ENCODE peak calls at places on chromosome 19, in five cellular contexts. G, Z, C, X and Q are unnamed samples. For H3K27me3 and H3K4me1, the result is how much of the 10 kb centered on the place peaks cover.

GRCh38 chr19:18939922-18940775 is 868 bp downstream of the HOMER3 start:
- DNase-seq in C (peak), X (peak), G (peak), Z (peak), Q (no peak)

GRCh38 chr19:44803442-44804428 is 5.2 kb upstream of the BCAM start:
- DNase-seq in X (no peak), G (no peak), C (no peak), Z (peak), Q (no peak)

GRCh38 chr19:10305139-10305806 is 4.3 kb downstream of the ZGLP1 start:
- DNase-seq in Z (no peak), G (no peak), X (peak), C (no peak), Q (no peak)

GRCh38 chr19:17711851-17712250 is 7.4 kb upstream of the MAP1S start:
- DNase-seq in Z (peak), C (no peak), X (no peak), G (no peak), Q (no peak)

GRCh38 chr19:3012522-3013260 is 16.4 kb downstream of the TLE2 start:
- DNase-seq in Z (no peak), G (no peak), X (no peak), C (no peak), Q (no peak)

GRCh38 chr19:48812094-48812929 is 1.5 kb upstream of the BCAT2 start:
- DNase-seq in G (peak), X (peak), C (peak), Z (peak), Q (no peak)

GRCh38 chr19:44903602-44904425 is 1.8 kb upstream of the APOE start:
- DNase-seq in Z (peak), G (peak), X (no peak), C (peak), Q (no peak)

GRCh38 chr19:45075215-45076028 is 856 bp downstream of the ZNF296 start:
- DNase-seq in C (peak), X (no peak), Z (peak), G (peak), Q (no peak)

GRCh38 chr19:56161534-56161933 is 14.3 kb upstream of the GALP start:
- DNase-seq in Z (no peak), C (no peak), X (no peak), G (no peak), Q (no peak)

GRCh38 chr19:46746281-46746965 is at the start of gene STRN4:
- DNase-seq in G (no peak), Z (peak), X (no peak), C (peak), Q (no peak)

GRCh38 chr19:52369463-52370340 is at the start of gene ZNF880:
- DNase-seq in C (peak), G (peak), Z (peak), X (peak), Q (peak)

GRCh38 chr19:4373601-4374441 is 26.5 kb downstream of the SH3GL1 start:
- DNase-seq in G (peak), Z (no peak), C (peak), X (no peak), Q (no peak)

GRCh38 chr19:32919365-32919764 is 49.8 kb upstream of the SLC7A9 start:
- DNase-seq in C (no peak), X (no peak), G (no peak), Z (no peak), Q (no peak)

GRCh38 chr19:44689290-44690130 is 9.4 kb upstream of the CEACAM16 start:
- DNase-seq in Z (peak), X (peak), G (peak), C (peak), Q (peak)

GRCh38 chr19:27393591-27393990 is 1819.4 kb downstream of the UQCRFS1 start:
- DNase-seq in C (no peak), X (no peak), Z (no peak), G (no peak), Q (no peak)

GRCh38 chr19:18995804-18996241 is 37.5 kb downstream of the SUGP2 start:
- DNase-seq in Z (peak), C (peak), X (peak), G (no peak), Q (peak)

GRCh38 chr19:49546825-49547565 is 19.2 kb downstream of the RCN3 start:
- DNase-seq in C (peak), Z (peak), G (peak), X (peak), Q (no peak)

GRCh38 chr19:3198901-3199700 is 13.4 kb downstream of the NCLN start:
- DNase-seq in X (no peak), Z (no peak), G (no peak), C (no peak), Q (no peak)

GRCh38 chr19:43470288-43470687 is 4.9 kb upstream of the LYPD3 start:
- DNase-seq in X (peak), Z (peak), G (no peak), C (no peak), Q (no peak)

GRCh38 chr19:21586341-21587116 is 81.1 kb downstream of the ZNF429 start:
- DNase-seq in Z (peak), C (peak), X (no peak), G (no peak), Q (no peak)

GRCh38 chr19:28330831-28331230 is 882.1 kb downstream of the UQCRFS1 start:
- DNase-seq in Z (no peak), C (no peak), X (peak), G (no peak), Q (no peak)

GRCh38 chr19:46081928-46082727 is 41.3 kb upstream of the IGFL4 start:
- DNase-seq in Z (peak), C (no peak), X (peak), G (no peak), Q (peak)

GRCh38 chr19:48616041-48616436 is 1.2 kb upstream of the FAM83E start:
- DNase-seq in C (no peak), G (peak), X (no peak), Z (no peak), Q (no peak)

GRCh38 chr19:42224940-42225717 is 5.0 kb downstream of the ZNF526 start:
- DNase-seq in G (no peak), X (no peak), C (no peak), Z (no peak), Q (no peak)

GRCh38 chr19:48969276-48970138 is 4.4 kb downstream of the FTL start:
- DNase-seq in Z (no peak), G (no peak), X (no peak), C (no peak), Q (no peak)

GRCh38 chr19:29497686-29498436 is 27.9 kb upstream of the VSTM2B start:
- DNase-seq in C (no peak), G (peak), X (no peak), Z (no peak), Q (no peak)

GRCh38 chr19:4066682-4067395 is at the start of gene ZBTB7A:
- DNase-seq in C (peak), G (peak), X (peak), Z (peak), Q (no peak)

GRCh38 chr19:44005968-44006367 is 3.2 kb downstream of the ZNF230 start:
- DNase-seq in X (no peak), Z (peak), G (no peak), C (no peak), Q (no peak)

GRCh38 chr19:13846533-13847032 is 30.4 kb upstream of the NANOS3 start:
- DNase-seq in C (peak), G (peak), X (peak), Z (peak), Q (no peak)

GRCh38 chr19:17863520-17864182 is 3.9 kb downstream of the RPL18A start:
- DNase-seq in C (no peak), G (no peak), X (no peak), Z (peak), Q (no peak)

GRCh38 chr19:49497047-49497789 is 984 bp downstream of the RPS11 start:
- DNase-seq in Z (peak), C (peak), G (no peak), X (no peak), Q (no peak)

GRCh38 chr19:5395541-5395940 is 54.9 kb upstream of the PTPRS start:
- DNase-seq in X (no peak), C (no peak), Z (no peak), G (no peak), Q (no peak)
- H3K27me3 ChIP-seq in X (half or more), C (half or more), Z (under half), G (under half), Q (under half)

DNA sequence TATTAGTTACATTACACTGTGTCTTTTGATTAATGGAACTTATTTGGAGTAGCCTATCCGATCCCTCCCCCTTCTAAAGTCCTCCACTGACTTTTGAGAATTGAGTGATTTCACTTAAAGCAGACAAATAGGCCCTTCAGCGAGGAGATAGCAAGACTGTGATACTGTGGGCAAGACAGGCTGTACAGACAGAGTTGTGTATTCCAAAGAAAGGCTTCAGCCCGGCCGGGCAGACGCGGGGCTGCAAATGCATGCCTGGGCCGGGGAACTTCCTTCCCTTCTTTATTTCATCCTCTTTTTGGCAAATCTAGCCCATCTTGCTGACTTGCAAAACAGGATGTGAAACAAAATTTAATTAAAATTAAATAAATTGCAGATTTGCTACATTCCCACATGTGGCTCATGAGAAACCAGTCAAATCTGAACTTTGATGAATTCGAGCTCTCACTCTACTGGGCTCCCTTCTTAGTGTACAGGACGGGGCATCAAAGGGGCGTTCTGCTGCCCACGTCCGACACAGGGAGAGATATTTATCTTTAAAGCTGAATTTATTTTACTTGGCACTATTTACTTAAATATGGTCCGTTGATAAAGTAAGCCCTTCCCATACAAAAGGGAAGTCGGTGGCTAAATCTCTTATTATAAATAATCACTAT is 314.9 kb downstream of the ZNF536 start:
- DNase-seq in G (no peak), C (no peak), Z (no peak), X (no peak), Q (no peak)
- H3K4me1 ChIP-seq in G (under half), C (under half), Z (under half), X (under half), Q (under half)

GRCh38 chr19:35862528-35862927 is 5.8 kb downstream of the KIRREL2 start:
- DNase-seq in C (no peak), Z (no peak), G (no peak), X (no peak), Q (no peak)

GRCh38 chr19:35863018-35863417 is 5.4 kb upstream of the APLP1 start:
- DNase-seq in X (no peak), G (no peak), Z (no peak), C (no peak), Q (no peak)

GRCh38 chr19:35860818-35861639 is 4.3 kb downstream of the KIRREL2 start:
- DNase-seq in X (no peak), C (no peak), G (no peak), Z (peak), Q (peak)

GRCh38 chr19:35860436-35860817 is 3.7 kb downstream of the KIRREL2 start:
- DNase-seq in Z (no peak), X (no peak), G (no peak), C (no peak), Q (no peak)

GRCh38 chr19:35861640-35862160 is 5.0 kb downstream of the KIRREL2 start:
- DNase-seq in X (no peak), Z (no peak), C (no peak), G (no peak), Q (no peak)
- H3K27me3 ChIP-seq in X (under half), Z (under half), C (half or more), G (under half), Q (under half)

GRCh38 chr19:40799558-40800338 is 757 bp downstream of the EGLN2 start:
- DNase-seq in C (peak), Z (no peak), G (no peak), X (no peak), Q (no peak)

GRCh38 chr19:40798997-40799557 is at the start of gene EGLN2:
- DNase-seq in C (no peak), G (no peak), Z (no peak), X (no peak), Q (no peak)

GRCh38 chr19:40797166-40797962 is 1.6 kb upstream of the EGLN2 start:
- DNase-seq in G (no peak), X (no peak), C (no peak), Z (peak), Q (no peak)

GRCh38 chr19:40797963-40798222 is 1.1 kb upstream of the EGLN2 start:
- DNase-seq in Z (no peak), G (no peak), X (no peak), C (no peak), Q (no peak)

DNA sequence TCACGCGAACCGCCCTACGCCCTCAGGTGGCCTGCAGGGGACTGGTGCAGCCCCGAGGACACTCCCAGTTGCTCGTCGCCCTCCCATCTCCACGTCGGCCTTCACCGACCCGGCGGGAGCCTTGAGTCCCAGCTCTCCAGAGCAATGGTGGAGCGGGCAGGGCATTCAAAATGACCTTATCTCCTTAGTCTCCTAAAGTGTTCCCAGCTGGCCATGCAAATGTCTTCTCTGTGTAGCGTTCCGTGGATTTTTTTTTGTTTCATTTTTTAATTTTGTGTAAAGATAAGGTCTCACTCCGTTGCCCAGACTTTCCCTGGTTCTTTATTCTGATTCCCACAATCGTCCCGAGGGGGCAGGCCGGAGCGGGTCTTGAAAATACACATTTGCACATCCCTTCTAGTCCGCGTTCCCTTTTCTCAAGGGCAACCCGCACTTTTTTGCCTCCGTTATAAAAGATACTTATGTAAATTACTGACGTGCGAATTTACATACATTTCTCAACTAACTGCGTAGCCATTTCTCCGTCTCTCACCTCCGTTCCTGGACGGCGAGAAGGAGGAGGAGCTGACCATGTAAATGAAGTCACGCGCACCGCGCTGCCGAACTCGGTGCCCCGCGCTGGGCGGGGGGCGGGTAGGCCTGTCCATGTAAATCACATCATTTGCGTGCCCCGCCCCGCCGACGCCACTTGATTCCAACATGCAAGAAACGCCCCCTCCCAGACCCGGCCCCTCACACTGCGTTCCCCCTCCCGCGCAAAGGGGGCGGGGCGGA is 581 bp upstream of the EGLN2 start:
- DNase-seq in C (peak), Z (peak), X (peak), G (peak), Q (peak)
- H3K4me1 ChIP-seq in C (under half), Z (under half), X (under half), G (under half), Q (under half)

GRCh38 chr19:16213076-16213475 is 15.4 kb downstream of the AP1M1 start:
- DNase-seq in G (no peak), X (no peak), Z (no peak), C (no peak), Q (no peak)
- H3K27me3 ChIP-seq in G (under half), X (under half), Z (under half), C (under half), Q (under half)

DNA sequence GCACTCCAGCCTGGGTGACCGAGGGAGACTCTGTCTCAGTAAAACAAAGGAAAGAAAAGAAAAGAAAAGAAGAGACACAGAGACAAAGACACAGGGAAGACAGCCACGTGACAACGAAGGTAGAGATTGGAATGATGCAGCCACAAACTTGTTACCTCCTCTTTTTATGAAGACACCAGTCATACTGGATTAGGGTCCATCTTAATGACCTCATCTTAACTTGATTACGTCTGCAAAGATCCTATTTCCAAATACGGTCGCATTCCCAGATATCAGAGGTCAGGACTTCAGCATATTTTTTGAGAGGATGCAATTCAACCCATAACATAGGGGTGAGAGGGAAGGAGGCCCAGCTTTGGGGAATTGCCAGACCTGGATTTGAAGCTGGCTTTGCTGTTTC is 4.1 kb downstream of the ZNRF4 start:
- DNase-seq in X (no peak), G (no peak), Z (no peak), C (no peak), Q (no peak)
- H3K4me1 ChIP-seq in X (under half), G (under half), Z (under half), C (under half), Q (under half)

GRCh38 chr19:1449467-1450442 is at the start of gene APC2:
- DNase-seq in X (no peak), Z (peak), G (no peak), C (no peak), Q (no peak)

GRCh38 chr19:1453525-1454371 is 3.8 kb downstream of the APC2 start:
- DNase-seq in G (no peak), X (no peak), Z (no peak), C (no peak), Q (no peak)

GRCh38 chr19:1452802-1453524 is 3.0 kb downstream of the APC2 start:
- DNase-seq in C (no peak), Z (no peak), X (no peak), G (no peak), Q (no peak)

GRCh38 chr19:1450735-1451669 is 1.1 kb downstream of the APC2 start:
- DNase-seq in C (no peak), Z (no peak), X (no peak), G (no peak), Q (no peak)

DNA sequence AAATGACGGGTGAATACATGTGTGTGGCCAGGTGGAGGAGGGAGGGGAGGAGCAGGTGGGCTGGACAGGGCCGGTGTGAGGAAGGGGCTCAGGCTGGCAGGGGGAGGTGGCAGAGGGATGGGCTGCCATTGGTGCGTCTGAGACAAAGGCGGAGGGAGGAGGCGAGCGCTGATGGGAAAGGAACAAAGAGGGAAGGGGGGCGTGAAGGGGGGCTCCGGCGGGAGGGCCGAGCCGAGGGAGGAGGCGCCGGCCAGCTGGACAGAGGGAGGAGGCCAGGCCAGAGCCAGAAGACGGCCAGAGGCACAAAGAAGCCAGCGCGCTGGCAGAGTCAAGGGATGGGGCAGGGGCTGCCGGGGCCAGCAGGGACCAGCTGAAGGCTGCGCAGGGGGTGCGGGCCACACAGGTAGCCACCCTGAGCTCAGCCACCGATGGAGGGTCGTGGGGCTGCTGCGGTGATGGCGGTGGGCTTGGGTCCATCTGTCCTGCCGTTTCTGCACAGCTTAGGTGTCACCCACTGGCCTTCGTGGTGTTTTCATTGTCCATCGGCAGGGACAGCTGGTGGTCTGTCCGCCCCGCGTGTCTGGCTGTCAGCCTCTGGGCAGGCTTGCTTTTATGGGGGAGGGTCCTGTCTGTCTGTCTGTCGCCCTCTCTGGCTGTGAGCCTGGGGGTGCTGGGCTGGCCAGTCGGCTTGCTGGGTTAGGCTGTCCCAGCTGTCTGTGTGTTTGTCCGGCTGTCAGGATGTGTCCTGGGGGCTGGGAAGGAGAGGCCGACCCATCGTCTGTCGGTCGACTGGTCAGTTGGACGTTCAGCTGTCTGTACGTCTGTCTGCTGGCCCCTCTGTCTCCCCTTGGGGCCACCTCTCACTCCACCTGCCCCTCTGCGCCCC is 2.2 kb downstream of the APC2 start:
- DNase-seq in Z (no peak), C (no peak), G (no peak), X (no peak), Q (no peak)
- H3K27me3 ChIP-seq in Z (under half), C (half or more), G (under half), X (under half), Q (under half)

DNA sequence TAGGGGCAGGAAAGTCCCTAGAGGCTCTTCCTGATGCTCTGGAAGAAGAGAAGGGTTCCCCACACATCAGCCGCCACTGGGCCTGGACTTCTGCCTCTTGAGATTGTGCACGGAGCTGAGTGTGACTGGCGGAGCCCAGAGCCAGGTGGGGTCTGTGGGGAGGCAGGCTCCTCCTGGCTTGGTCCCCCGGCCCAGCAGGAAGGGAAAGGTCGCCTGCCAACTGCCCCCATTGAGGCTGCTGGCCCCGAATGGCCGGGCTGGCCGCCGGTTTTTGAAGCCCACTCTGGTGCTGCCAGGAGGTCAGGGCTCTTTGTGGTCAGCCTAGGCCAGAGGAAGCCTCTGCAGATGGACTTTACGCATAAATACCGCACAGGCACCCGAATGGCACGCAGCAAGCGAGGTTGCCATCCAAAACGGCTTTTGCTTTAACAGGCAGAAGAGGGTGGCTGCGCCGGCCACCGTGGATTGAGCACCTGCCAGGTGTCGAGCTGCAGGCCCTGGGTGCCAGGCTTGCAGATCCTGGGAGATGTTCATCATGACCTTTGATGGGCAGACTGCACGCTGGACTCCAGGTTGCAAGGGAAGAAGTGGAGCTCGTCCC is 5.0 kb downstream of the DAZAP1 start:
- DNase-seq in C (peak), G (no peak), X (no peak), Z (no peak), Q (no peak)
- H3K4me1 ChIP-seq in C (half or more), G (half or more), X (half or more), Z (under half), Q (under half)